ENCODE peak calls at places on chromosomes 7 and 10, in ten cellular contexts. One of them, this sample, is unnamed.

GRCh38 chr7:128106840-128107239 is 75.6 kb upstream of the LRRC4 start:
- DNase-seq in A549: no peak
- DNase-seq in GM20000: no peak
- DNase-seq in retina: no peak
- DNase-seq in NCI-H748 treated with DMSO at 0.1 percent for 48 hours: no peak
- DNase-seq in right cardiac atrium: no peak
- DNase-seq in transverse colon: no peak
- DNase-seq in RWPE1: no peak
- DNase-seq in MV-4-11: no peak
- DNase-seq in KBM-7: no peak
- DNase-seq in this sample: no peak

GRCh38 chr10:23694921-23695824 is 256.3 kb downstream of the OTUD1 start:
- DNase-seq in A549: no peak
- DNase-seq in GM20000: no peak
- DNase-seq in retina: peak
- DNase-seq in NCI-H748 treated with DMSO at 0.1 percent for 48 hours: no peak
- DNase-seq in right cardiac atrium: no peak
- DNase-seq in transverse colon: no peak
- DNase-seq in RWPE1: no peak
- DNase-seq in MV-4-11: no peak
- DNase-seq in KBM-7: no peak
- DNase-seq in this sample: no peak

GRCh38 chr10:132459252-132460028 is 62.4 kb downstream of the PWWP2B start:
- DNase-seq in A549: no peak
- DNase-seq in GM20000: peak
- DNase-seq in retina: peak
- DNase-seq in NCI-H748 treated with DMSO at 0.1 percent for 48 hours: no peak
- DNase-seq in right cardiac atrium: peak
- DNase-seq in transverse colon: peak
- DNase-seq in RWPE1: no peak
- DNase-seq in MV-4-11: no peak
- DNase-seq in KBM-7: no peak
- DNase-seq in this sample: no peak

GRCh38 chr10:110910138-110910537 is 8.8 kb downstream of the BBIP1 start:
- DNase-seq in A549: no peak
- DNase-seq in GM20000: no peak
- DNase-seq in retina: no peak
- DNase-seq in NCI-H748 treated with DMSO at 0.1 percent for 48 hours: no peak
- DNase-seq in right cardiac atrium: no peak
- DNase-seq in transverse colon: no peak
- DNase-seq in RWPE1: no peak
- DNase-seq in MV-4-11: no peak
- DNase-seq in KBM-7: no peak
- DNase-seq in this sample: no peak

GRCh38 chr7:43784030-43785001 is 25.8 kb downstream of the BLVRA start:
- DNase-seq in A549: no peak
- DNase-seq in GM20000: peak
- DNase-seq in retina: no peak
- DNase-seq in NCI-H748 treated with DMSO at 0.1 percent for 48 hours: no peak
- DNase-seq in right cardiac atrium: no peak
- DNase-seq in transverse colon: no peak
- DNase-seq in RWPE1: no peak
- DNase-seq in MV-4-11: no peak
- DNase-seq in KBM-7: no peak
- DNase-seq in this sample: no peak

GRCh38 chr7:92634924-92635519 is 44.8 kb upstream of the FAM133B start:
- DNase-seq in A549: peak
- DNase-seq in GM20000: no peak
- DNase-seq in retina: no peak
- DNase-seq in NCI-H748 treated with DMSO at 0.1 percent for 48 hours: no peak
- DNase-seq in right cardiac atrium: no peak
- DNase-seq in transverse colon: no peak
- DNase-seq in RWPE1: peak
- DNase-seq in MV-4-11: peak
- DNase-seq in KBM-7: peak
- DNase-seq in this sample: no peak

GRCh38 chr7:39507866-39508551 is 58.2 kb upstream of the YAE1 start:
- DNase-seq in A549: no peak
- DNase-seq in GM20000: no peak
- DNase-seq in retina: no peak
- DNase-seq in NCI-H748 treated with DMSO at 0.1 percent for 48 hours: no peak
- DNase-seq in right cardiac atrium: no peak
- DNase-seq in transverse colon: no peak
- DNase-seq in RWPE1: no peak
- DNase-seq in MV-4-11: no peak
- DNase-seq in KBM-7: peak
- DNase-seq in this sample: no peak

GRCh38 chr10:110681023-110681681 is 37.0 kb downstream of the RBM20 start:
- DNase-seq in A549: peak
- DNase-seq in GM20000: peak
- DNase-seq in retina: peak
- DNase-seq in NCI-H748 treated with DMSO at 0.1 percent for 48 hours: peak
- DNase-seq in right cardiac atrium: no peak
- DNase-seq in transverse colon: peak
- DNase-seq in RWPE1: peak
- DNase-seq in MV-4-11: no peak
- DNase-seq in KBM-7: peak
- DNase-seq in this sample: peak

GRCh38 chr7:5591547-5591899 is 167.9 kb upstream of the TNRC18 start:
- DNase-seq in A549: peak
- DNase-seq in GM20000: no peak
- DNase-seq in retina: no peak
- DNase-seq in NCI-H748 treated with DMSO at 0.1 percent for 48 hours: no peak
- DNase-seq in right cardiac atrium: no peak
- DNase-seq in transverse colon: no peak
- DNase-seq in RWPE1: no peak
- DNase-seq in MV-4-11: no peak
- DNase-seq in KBM-7: peak
- DNase-seq in this sample: no peak